ENCODE peak calls at places on chromosome 16, in five cellular contexts. B is T-helper 1 cell, Z is HT-29, U is kidney tubule cell, T is T-cell. I is an unnamed sample.

GRCh38 chr16:68972720-68973119 is 129.4 kb downstream of the TANGO6 start:
- DNase-seq in B (no peak), Z (peak; percentile 35), U (peak; percentile 75), T (no peak), I (no peak)

GRCh38 chr16:68236804-68237242 is 896 bp upstream of the ESRP2 start:
- DNase-seq in B (no peak), Z (peak; percentile 58), U (no peak), T (no peak), I (no peak)

GRCh38 chr16:21599994-21600773 is 807 bp downstream of the METTL9 start:
- DNase-seq in B (peak; percentile 32), Z (peak; percentile 64), U (peak; percentile 50), T (peak; percentile 23), I (no peak)

GRCh38 chr16:78551487-78552085 is 452.1 kb downstream of the WWOX start:
- DNase-seq in B (no peak), Z (no peak), U (no peak), T (no peak), I (no peak)

GRCh38 chr16:77761204-77761603 is 27.2 kb upstream of the VAT1L start:
- DNase-seq in B (no peak), Z (no peak), U (no peak), T (no peak), I (no peak)

GRCh38 chr16:15650698-15651161 is 685 bp downstream of the NDE1 start:
- DNase-seq in B (peak; percentile 32), Z (peak; percentile 18), U (peak; percentile 9), T (no peak), I (peak; percentile 59)

GRCh38 chr16:22692034-22692433 is 121.9 kb upstream of the HS3ST2 start:
- DNase-seq in B (no peak), Z (no peak), U (no peak), T (no peak), I (no peak)

GRCh38 chr16:89277641-89278341 is 60.3 kb downstream of the ZNF778 start:
- DNase-seq in B (no peak), Z (no peak), U (peak; percentile 27), T (no peak), I (no peak)

GRCh38 chr16:84361546-84361945 is 6.8 kb upstream of the ATP2C2 start:
- DNase-seq in B (no peak), Z (no peak), U (peak; percentile 83), T (no peak), I (no peak)

GRCh38 chr16:11576427-11577289 is 10.1 kb downstream of the LITAF start:
- DNase-seq in B (no peak), Z (peak; percentile 23), U (peak; percentile 26), T (no peak), I (no peak)

GRCh38 chr16:53689636-53690035 is 14.0 kb downstream of the RPGRIP1L start:
- DNase-seq in B (no peak), Z (no peak), U (no peak), T (no peak), I (no peak)

GRCh38 chr16:84555418-84556196 is 51.1 kb upstream of the MEAK7 start:
- DNase-seq in B (no peak), Z (no peak), U (no peak), T (no peak), I (no peak)

GRCh38 chr16:23149993-23150364 is 727 bp upstream of the USP31 start:
- DNase-seq in B (no peak), Z (no peak), U (no peak), T (no peak), I (no peak)

GRCh38 chr16:50666658-50667496 is 14.2 kb downstream of the SNX20 start:
- DNase-seq in B (peak; percentile 71), Z (no peak), U (no peak), T (no peak), I (no peak)

GRCh38 chr16:728131-728889 is 1.4 kb downstream of the HAGHL start:
- DNase-seq in B (peak; percentile 59), Z (peak; percentile 82), U (peak; percentile 88), T (peak; percentile 67), I (no peak)

GRCh38 chr16:86714166-86714565 is 135.8 kb downstream of the FOXL1 start:
- DNase-seq in B (no peak), Z (no peak), U (no peak), T (no peak), I (no peak)